ENCODE peak calls at places on chromosomes 5 and 9, in seven cellular contexts. M, A, P, G, F, L and J are unnamed samples.

GRCh38 chr5:122705876-122706275 is 69.0 kb upstream of the SNX2 start:
- DNase-seq in P (no peak), M (no peak), G (no peak), L (no peak), A (no peak), F (no peak), J (no peak)

GRCh38 chr5:177600458-177601018 is 606 bp downstream of the B4GALT7 start:
- DNase-seq in F (no peak), L (no peak), G (no peak), P (no peak), A (peak), M (peak), J (peak)

GRCh38 chr5:145887976-145888574 is 15.3 kb upstream of the GRXCR2 start:
- DNase-seq in A (peak), M (peak), G (no peak), L (peak), F (peak), P (no peak), J (peak)

GRCh38 chr9:136733611-136734010 is 9.1 kb downstream of the LCN10 start:
- DNase-seq in F (no peak), G (no peak), A (no peak), M (no peak), P (no peak), L (no peak), J (no peak)

GRCh38 chr9:120985759-120986353 is 59.3 kb upstream of the TRAF1 start:
- DNase-seq in F (no peak), G (no peak), M (peak), A (peak), P (no peak), L (peak), J (no peak)

GRCh38 chr5:137714931-137715330 is 21.0 kb downstream of the KLHL3 start:
- DNase-seq in L (no peak), M (no peak), P (no peak), G (no peak), A (no peak), F (peak), J (no peak)

GRCh38 chr5:52807723-52808122 is 20.0 kb downstream of the ITGA1 start:
- DNase-seq in A (no peak), P (no peak), F (no peak), L (no peak), M (no peak), G (no peak), J (no peak)

GRCh38 chr5:62568800-62569432 is 9.7 kb upstream of the LRRC70 start:
- DNase-seq in A (no peak), F (peak), L (no peak), M (no peak), P (no peak), G (no peak), J (no peak)

GRCh38 chr9:33209394-33209793 is 30.6 kb upstream of the SPINK4 start:
- DNase-seq in P (no peak), G (no peak), L (no peak), F (no peak), M (no peak), A (no peak), J (no peak)

GRCh38 chr5:132420706-132421272 is 51.3 kb downstream of the SLC22A5 start:
- DNase-seq in L (no peak), A (no peak), F (no peak), P (no peak), G (peak), M (no peak), J (peak)

GRCh38 chr5:58804331-58804730 is 221.5 kb downstream of the RAB3C start:
- DNase-seq in P (no peak), M (no peak), L (no peak), G (no peak), F (peak), A (no peak), J (no peak)

DNA sequence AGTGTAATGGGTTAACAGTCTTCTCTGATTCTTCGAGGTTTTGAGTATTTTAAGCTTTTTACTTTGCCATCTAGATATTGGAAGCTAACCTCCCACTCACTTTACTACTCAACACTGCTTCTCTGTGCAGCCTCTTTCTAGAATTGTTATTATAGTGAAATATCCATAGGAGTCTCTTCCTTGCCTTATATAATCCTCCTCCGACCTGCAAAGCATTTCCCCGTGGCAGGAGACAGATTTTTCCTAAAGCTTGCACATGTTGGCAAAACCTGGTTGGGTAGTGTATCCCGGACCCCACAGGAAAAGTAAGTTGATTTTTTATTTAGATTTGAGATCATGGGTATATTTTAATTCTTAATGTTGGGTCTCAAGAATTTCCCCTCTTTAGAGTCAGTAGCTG is 249.1 kb downstream of the CD180 start:
- DNase-seq in F (no peak), P (no peak), L (no peak), M (no peak), G (no peak), A (no peak), J (no peak)
- H3K27ac ChIP-seq in F (no peak), P (no peak), L (no peak), M (no peak), G (no peak), A (no peak), J (no peak)

DNA sequence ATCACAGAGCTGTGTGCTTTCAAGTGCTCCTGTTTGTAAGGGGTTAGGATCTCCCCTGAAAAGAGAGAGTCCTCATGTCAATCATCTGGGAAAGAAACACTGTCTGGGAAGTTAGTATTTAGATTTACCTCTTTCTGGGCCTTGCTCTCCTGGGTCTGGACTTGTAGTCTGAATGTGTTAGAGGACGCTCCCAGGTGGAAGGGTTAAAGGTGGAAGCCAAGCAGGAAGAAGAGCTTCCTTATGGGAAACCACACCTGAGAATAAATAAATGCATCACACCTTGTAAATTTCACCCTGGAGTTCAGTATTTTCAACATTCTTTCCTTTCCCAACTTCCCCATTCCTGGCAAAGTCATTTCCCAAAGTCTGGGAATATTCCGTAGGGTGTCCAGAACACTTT is 1.3 kb downstream of the PLGRKT start:
- DNase-seq in F (no peak), P (no peak), L (no peak), G (no peak), A (no peak), M (peak), J (no peak)
- H3K4me3 ChIP-seq in F (peak), P (no peak), L (peak), G (peak), A (peak), M (peak), J (no peak)

DNA sequence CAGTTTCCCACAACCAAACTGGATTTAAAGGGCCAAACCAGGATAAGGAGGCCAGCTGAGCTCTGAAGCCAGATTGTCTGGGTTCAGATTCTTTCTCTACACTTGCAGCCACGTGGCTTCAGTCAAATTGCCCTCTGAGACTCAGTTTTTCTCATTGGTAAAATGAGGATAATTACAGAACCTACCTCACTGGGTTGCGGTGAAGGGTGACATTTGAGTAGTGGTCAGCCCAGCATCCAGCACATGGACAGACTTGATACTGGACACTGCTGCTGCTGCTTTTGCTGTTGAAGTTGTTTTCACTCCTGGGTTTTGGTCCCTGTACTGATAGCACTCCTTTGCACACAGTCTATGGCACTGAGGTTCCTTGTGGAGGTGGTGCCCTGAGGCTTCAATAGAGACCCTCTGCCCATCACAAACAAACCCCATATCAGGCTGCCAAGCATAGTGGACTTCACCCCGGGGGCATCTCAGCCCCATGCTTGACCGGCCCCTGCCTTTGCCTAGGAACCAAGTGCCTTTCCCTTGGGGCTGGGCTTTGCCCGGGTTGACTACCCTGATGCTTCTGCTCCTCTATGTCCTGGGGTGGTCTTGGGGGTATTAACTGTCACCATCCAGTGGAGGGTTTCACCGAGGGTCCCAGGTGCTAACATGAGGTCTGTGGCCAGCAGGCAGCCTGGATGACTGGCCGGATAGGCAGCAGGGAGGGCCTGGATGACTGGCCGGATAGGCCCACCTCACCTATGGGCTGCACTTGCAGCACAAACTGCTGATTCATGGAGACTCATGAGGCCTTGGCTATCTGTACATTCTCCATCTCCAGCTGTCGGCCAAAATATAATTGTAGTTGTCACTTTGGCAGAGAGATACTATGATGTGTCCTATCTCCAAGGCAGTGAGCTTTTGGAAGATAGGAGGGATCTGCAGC is 25.9 kb upstream of the CDKN2AIPNL start:
- DNase-seq in A (peak), G (no peak), P (no peak), L (no peak), M (peak), F (no peak), J (no peak)
- H3K27ac ChIP-seq in A (peak), G (peak), P (peak), L (peak), M (peak), F (no peak), J (no peak)

GRCh38 chr9:89178162-89179120 is at the start of gene SHC3:
- DNase-seq in F (peak), G (no peak), A (peak), M (no peak), L (no peak), P (no peak), J (no peak)
- H3K4me3 ChIP-seq in F (peak), G (peak), A (peak), M (peak), L (peak), P (peak), J (peak)

DNA sequence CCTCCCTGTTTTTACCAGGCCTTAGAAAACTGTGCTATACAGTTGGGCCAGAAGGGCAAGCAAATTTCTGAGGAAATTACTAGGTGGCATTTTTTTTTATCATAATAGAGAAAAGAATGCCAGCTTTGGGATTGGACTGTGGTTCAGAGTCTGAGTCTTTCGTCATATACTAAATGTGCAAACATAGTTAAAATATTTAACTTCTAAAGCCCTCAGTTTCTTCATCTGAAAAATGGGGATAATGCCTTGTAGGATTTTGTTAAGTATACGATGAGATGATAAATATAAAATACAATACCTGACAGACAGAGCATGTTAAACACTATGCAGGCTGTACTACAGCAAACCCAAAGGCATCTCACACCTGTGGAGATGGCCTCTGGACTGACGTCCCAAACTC is 87.3 kb upstream of the GRHPR start:
- DNase-seq in F (no peak), M (no peak), G (no peak), P (no peak), L (no peak), A (no peak), J (no peak)
- H3K27ac ChIP-seq in F (no peak), M (no peak), G (no peak), P (no peak), L (no peak), A (no peak), J (no peak)

GRCh38 chr5:1104327-1105006 is 7.4 kb downstream of the SLC12A7 start:
- DNase-seq in G (peak), F (no peak), L (no peak), M (no peak), A (no peak), P (no peak), J (no peak)

GRCh38 chr5:1103505-1104326 is 8.1 kb downstream of the SLC12A7 start:
- DNase-seq in P (peak), L (no peak), M (no peak), G (peak), F (no peak), A (no peak), J (peak)

GRCh38 chr5:1107167-1108007 is 4.5 kb downstream of the SLC12A7 start:
- DNase-seq in A (no peak), F (no peak), L (no peak), P (no peak), G (no peak), M (no peak), J (no peak)

GRCh38 chr5:1106385-1107166 is 5.3 kb downstream of the SLC12A7 start:
- DNase-seq in P (no peak), G (peak), L (no peak), F (no peak), A (no peak), M (no peak), J (no peak)

GRCh38 chr5:1105350-1106265 is 6.3 kb downstream of the SLC12A7 start:
- DNase-seq in M (no peak), L (peak), G (peak), P (no peak), A (no peak), F (no peak), J (no peak)
- H3K4me3 ChIP-seq in M (no peak), L (peak), G (peak), P (no peak), A (no peak), F (no peak), J (no peak)

GRCh38 chr9:92761686-92762085 is 2.9 kb downstream of the BICD2 start:
- DNase-seq in F (no peak), P (no peak), A (no peak), L (no peak), M (no peak), G (no peak), J (no peak)

GRCh38 chr9:92759990-92760893 is 4.4 kb downstream of the BICD2 start:
- DNase-seq in L (no peak), P (no peak), A (no peak), M (no peak), F (no peak), G (no peak), J (peak)

GRCh38 chr9:92762196-92762595 is 2.4 kb downstream of the BICD2 start:
- DNase-seq in F (no peak), L (no peak), M (no peak), P (no peak), A (no peak), G (no peak), J (no peak)

GRCh38 chr9:92762781-92763708 is 1.6 kb downstream of the BICD2 start:
- DNase-seq in A (no peak), M (no peak), G (no peak), P (no peak), F (peak), L (no peak), J (no peak)

DNA sequence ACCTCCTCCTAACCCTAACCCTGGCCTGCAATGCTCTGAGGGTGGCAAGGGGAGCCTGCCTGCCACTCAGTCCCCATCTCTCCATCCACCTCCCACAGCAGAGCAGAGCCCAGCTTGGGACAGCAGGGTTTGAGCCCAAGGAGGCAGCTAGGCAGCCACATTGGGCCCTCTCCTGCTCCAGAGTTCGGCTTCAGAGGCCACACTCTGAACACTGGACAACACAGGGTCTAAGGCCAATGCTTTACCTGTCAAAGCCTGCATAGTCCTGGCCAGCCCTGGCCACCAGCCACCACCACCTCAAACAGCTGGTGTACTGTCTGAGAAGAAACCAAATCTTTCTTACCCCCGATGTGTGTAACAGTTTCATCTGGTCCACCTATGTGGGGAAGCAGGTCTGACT is 5.2 kb downstream of the BICD2 start:
- DNase-seq in L (no peak), G (no peak), A (no peak), F (no peak), M (no peak), P (no peak), J (no peak)
- H3K27ac ChIP-seq in L (no peak), G (no peak), A (no peak), F (no peak), M (no peak), P (no peak), J (no peak)

GRCh38 chr9:73131376-73131775 is 20.3 kb upstream of the ANXA1 start:
- DNase-seq in L (no peak), F (no peak), P (no peak), G (no peak), A (no peak), M (no peak), J (no peak)

GRCh38 chr9:73133921-73134407 is 17.7 kb upstream of the ANXA1 start:
- DNase-seq in L (no peak), M (peak), A (no peak), P (peak), G (no peak), F (no peak), J (no peak)

GRCh38 chr9:73129941-73130695 is 21.5 kb upstream of the ANXA1 start:
- DNase-seq in L (no peak), M (no peak), P (no peak), F (no peak), A (peak), G (no peak), J (no peak)

GRCh38 chr9:73133042-73133651 is 18.5 kb upstream of the ANXA1 start:
- DNase-seq in L (no peak), M (no peak), G (peak), F (no peak), A (no peak), P (no peak), J (no peak)

GRCh38 chr9:73132034-73132776 is 19.5 kb upstream of the ANXA1 start:
- DNase-seq in L (no peak), G (peak), F (no peak), A (peak), M (peak), P (peak), J (peak)
- H3K4me3 ChIP-seq in L (peak), G (peak), F (no peak), A (peak), M (peak), P (peak), J (peak)